ENCODE peak calls at places on chromosomes 5 and 9, in ten cellular contexts. One of them, this sample, is unnamed.
A peak's percentile ranks its signal among the peaks of the same experiment; 100 is the strongest.

GRCh38 chr5:132050136-132050535 is 10.3 kb upstream of the IL3 start:
- DNase-seq in MM.1S: no peak
- DNase-seq in choroid plexus epithelial cell: no peak
- DNase-seq in RPMI7951: no peak
- DNase-seq in left lobe of liver: peak; percentile 40
- DNase-seq in adrenal gland: peak; percentile 24
- DNase-seq in NCI-H774: no peak
- DNase-seq in stimulated activated CD8-positive, alpha-beta memory T cell treated with anti-CD3 and anti-CD28 coated beads, Interleukin-4, amount 100 ng/mL, for 4 hours: no peak
- DNase-seq in chondrocyte: peak; percentile 50
- DNase-seq in activated T-helper 1 cell treated with anti-CD3 and anti-CD28 coated beads, Interleukin-12 subunit alpha, Interleukin-12 subunit beta, Interleukin-2, Interleukin-4 antibody, amounts not matched to agents 30 ng/mL and 10 ng/mL and 1 ng/mL, durations not matched to agents 14 hours and 24 hours and 36 hours: no peak
- DNase-seq in this sample: no peak

GRCh38 chr5:133969654-133970324 is 1.4 kb upstream of the C5orf15 start:
- DNase-seq in chondrocyte: no peak
- DNase-seq in choroid plexus epithelial cell: no peak
- DNase-seq in RPMI7951: peak; percentile 51
- DNase-seq in left lobe of liver: no peak
- DNase-seq in MM.1S: no peak
- DNase-seq in NCI-H774: no peak
- DNase-seq in adrenal gland: no peak
- DNase-seq in activated T-helper 1 cell treated with anti-CD3 and anti-CD28 coated beads, Interleukin-12 subunit alpha, Interleukin-12 subunit beta, Interleukin-2, Interleukin-4 antibody, amounts not matched to agents 30 ng/mL and 10 ng/mL and 1 ng/mL, durations not matched to agents 14 hours and 24 hours and 36 hours: no peak
- DNase-seq in stimulated activated CD8-positive, alpha-beta memory T cell treated with anti-CD3 and anti-CD28 coated beads, Interleukin-4, amount 100 ng/mL, for 4 hours: no peak
- DNase-seq in this sample: no peak

GRCh38 chr9:134420974-134421432 is 94.7 kb downstream of the RXRA start:
- DNase-seq in MM.1S: no peak
- DNase-seq in choroid plexus epithelial cell: no peak
- DNase-seq in RPMI7951: no peak
- DNase-seq in NCI-H774: no peak
- DNase-seq in activated T-helper 1 cell treated with anti-CD3 and anti-CD28 coated beads, Interleukin-12 subunit alpha, Interleukin-12 subunit beta, Interleukin-2, Interleukin-4 antibody, amounts not matched to agents 30 ng/mL and 10 ng/mL and 1 ng/mL, durations not matched to agents 14 hours and 24 hours and 36 hours: no peak
- DNase-seq in left lobe of liver: no peak
- DNase-seq in stimulated activated CD8-positive, alpha-beta memory T cell treated with anti-CD3 and anti-CD28 coated beads, Interleukin-4, amount 100 ng/mL, for 4 hours: no peak
- DNase-seq in chondrocyte: no peak
- DNase-seq in adrenal gland: no peak
- DNase-seq in this sample: no peak

GRCh38 chr5:14364576-14365472 is 216.8 kb upstream of the OTULINL start:
- DNase-seq in left lobe of liver: no peak
- DNase-seq in choroid plexus epithelial cell: no peak
- DNase-seq in NCI-H774: peak; percentile 37
- DNase-seq in adrenal gland: no peak
- DNase-seq in RPMI7951: peak; percentile 25
- DNase-seq in MM.1S: no peak
- DNase-seq in chondrocyte: no peak
- DNase-seq in stimulated activated CD8-positive, alpha-beta memory T cell treated with anti-CD3 and anti-CD28 coated beads, Interleukin-4, amount 100 ng/mL, for 4 hours: no peak
- DNase-seq in activated T-helper 1 cell treated with anti-CD3 and anti-CD28 coated beads, Interleukin-12 subunit alpha, Interleukin-12 subunit beta, Interleukin-2, Interleukin-4 antibody, amounts not matched to agents 30 ng/mL and 10 ng/mL and 1 ng/mL, durations not matched to agents 14 hours and 24 hours and 36 hours: no peak
- DNase-seq in this sample: no peak

GRCh38 chr5:65102826-65103673 is 334.3 kb downstream of the CWC27 start:
- DNase-seq in stimulated activated CD8-positive, alpha-beta memory T cell treated with anti-CD3 and anti-CD28 coated beads, Interleukin-4, amount 100 ng/mL, for 4 hours: peak; percentile 12
- DNase-seq in adrenal gland: peak; percentile 62
- DNase-seq in MM.1S: peak; percentile 59
- DNase-seq in RPMI7951: peak; percentile 58
- DNase-seq in choroid plexus epithelial cell: peak; percentile 85
- DNase-seq in chondrocyte: no peak
- DNase-seq in NCI-H774: peak; percentile 65
- DNase-seq in left lobe of liver: peak; percentile 69
- DNase-seq in activated T-helper 1 cell treated with anti-CD3 and anti-CD28 coated beads, Interleukin-12 subunit alpha, Interleukin-12 subunit beta, Interleukin-2, Interleukin-4 antibody, amounts not matched to agents 30 ng/mL and 10 ng/mL and 1 ng/mL, durations not matched to agents 14 hours and 24 hours and 36 hours: no peak
- DNase-seq in this sample: peak; percentile 21

GRCh38 chr5:73444499-73445432 is 3.8 kb downstream of the FOXD1 start:
- DNase-seq in NCI-H774: no peak
- DNase-seq in left lobe of liver: no peak
- DNase-seq in RPMI7951: no peak
- DNase-seq in chondrocyte: no peak
- DNase-seq in choroid plexus epithelial cell: peak; percentile 54
- DNase-seq in adrenal gland: no peak
- DNase-seq in activated T-helper 1 cell treated with anti-CD3 and anti-CD28 coated beads, Interleukin-12 subunit alpha, Interleukin-12 subunit beta, Interleukin-2, Interleukin-4 antibody, amounts not matched to agents 30 ng/mL and 10 ng/mL and 1 ng/mL, durations not matched to agents 14 hours and 24 hours and 36 hours: no peak
- DNase-seq in stimulated activated CD8-positive, alpha-beta memory T cell treated with anti-CD3 and anti-CD28 coated beads, Interleukin-4, amount 100 ng/mL, for 4 hours: no peak
- DNase-seq in MM.1S: no peak
- DNase-seq in this sample: no peak

GRCh38 chr5:173329370-173330150 is 1.3 kb upstream of the STC2 start:
- DNase-seq in adrenal gland: no peak
- DNase-seq in left lobe of liver: no peak
- DNase-seq in RPMI7951: peak; percentile 61
- DNase-seq in chondrocyte: no peak
- DNase-seq in stimulated activated CD8-positive, alpha-beta memory T cell treated with anti-CD3 and anti-CD28 coated beads, Interleukin-4, amount 100 ng/mL, for 4 hours: no peak
- DNase-seq in choroid plexus epithelial cell: no peak
- DNase-seq in MM.1S: no peak
- DNase-seq in activated T-helper 1 cell treated with anti-CD3 and anti-CD28 coated beads, Interleukin-12 subunit alpha, Interleukin-12 subunit beta, Interleukin-2, Interleukin-4 antibody, amounts not matched to agents 30 ng/mL and 10 ng/mL and 1 ng/mL, durations not matched to agents 14 hours and 24 hours and 36 hours: peak; percentile 33
- DNase-seq in NCI-H774: no peak
- DNase-seq in this sample: no peak

GRCh38 chr5:101103874-101104273 is 200.8 kb upstream of the ST8SIA4 start:
- DNase-seq in RPMI7951: no peak
- DNase-seq in stimulated activated CD8-positive, alpha-beta memory T cell treated with anti-CD3 and anti-CD28 coated beads, Interleukin-4, amount 100 ng/mL, for 4 hours: no peak
- DNase-seq in NCI-H774: no peak
- DNase-seq in chondrocyte: no peak
- DNase-seq in adrenal gland: no peak
- DNase-seq in choroid plexus epithelial cell: no peak
- DNase-seq in left lobe of liver: no peak
- DNase-seq in activated T-helper 1 cell treated with anti-CD3 and anti-CD28 coated beads, Interleukin-12 subunit alpha, Interleukin-12 subunit beta, Interleukin-2, Interleukin-4 antibody, amounts not matched to agents 30 ng/mL and 10 ng/mL and 1 ng/mL, durations not matched to agents 14 hours and 24 hours and 36 hours: no peak
- DNase-seq in MM.1S: no peak
- DNase-seq in this sample: no peak

GRCh38 chr9:132157347-132158116 is 4.3 kb upstream of the NTNG2 start:
- DNase-seq in adrenal gland: no peak
- DNase-seq in chondrocyte: no peak
- DNase-seq in RPMI7951: no peak
- DNase-seq in activated T-helper 1 cell treated with anti-CD3 and anti-CD28 coated beads, Interleukin-12 subunit alpha, Interleukin-12 subunit beta, Interleukin-2, Interleukin-4 antibody, amounts not matched to agents 30 ng/mL and 10 ng/mL and 1 ng/mL, durations not matched to agents 14 hours and 24 hours and 36 hours: no peak
- DNase-seq in choroid plexus epithelial cell: no peak
- DNase-seq in NCI-H774: no peak
- DNase-seq in stimulated activated CD8-positive, alpha-beta memory T cell treated with anti-CD3 and anti-CD28 coated beads, Interleukin-4, amount 100 ng/mL, for 4 hours: no peak
- DNase-seq in left lobe of liver: no peak
- DNase-seq in MM.1S: no peak
- DNase-seq in this sample: no peak